ENCODE peak calls at places on chromosomes 5 and 9, in nine cellular contexts. P, L, A, V, Z, G, U, M and S are unnamed samples.

GRCh38 chr9:100670719-100671118 is 92.8 kb downstream of the CAVIN4 start:
- DNase-seq in P (no peak), L (no peak), A (no peak), V (no peak), Z (no peak), G (no peak), U (no peak), M (no peak), S (no peak)

GRCh38 chr5:35803221-35803651 is 53.5 kb upstream of the IL7R start:
- DNase-seq in P (no peak), L (no peak), A (peak), V (no peak), Z (no peak), G (peak), U (peak), M (no peak), S (peak)

GRCh38 chr5:171946382-171946781 is 60.1 kb downstream of the FBXW11 start:
- DNase-seq in P (no peak), L (no peak), A (no peak), V (no peak), Z (no peak), G (no peak), U (no peak), M (no peak), S (no peak)

GRCh38 chr9:133050142-133050541 is 11.6 kb upstream of the CEL start:
- DNase-seq in P (no peak), L (no peak), A (no peak), V (no peak), Z (no peak), G (peak), U (no peak), M (peak), S (no peak)

GRCh38 chr5:112342364-112342763 is 76.7 kb downstream of the EPB41L4A start:
- DNase-seq in P (no peak), L (no peak), A (no peak), V (no peak), Z (no peak), G (no peak), U (no peak), M (no peak), S (no peak)

GRCh38 chr5:99349842-99350241 is 421.0 kb upstream of the CHD1 start:
- DNase-seq in P (no peak), L (no peak), A (no peak), V (no peak), Z (no peak), G (no peak), U (no peak), M (no peak), S (no peak)

GRCh38 chr5:149528661-149529060 is 22.6 kb downstream of the CSNK1A1 start:
- DNase-seq in P (no peak), L (no peak), A (no peak), V (no peak), Z (no peak), G (no peak), U (no peak), M (no peak), S (no peak)

GRCh38 chr5:6584727-6585126 is 48.1 kb downstream of the NSUN2 start:
- DNase-seq in P (no peak), L (no peak), A (no peak), V (no peak), Z (no peak), G (no peak), U (no peak), M (no peak), S (no peak)

GRCh38 chr9:22975921-22976320 is 529.3 kb downstream of the DMRTA1 start:
- DNase-seq in P (no peak), L (no peak), A (no peak), V (no peak), Z (no peak), G (no peak), U (no peak), M (no peak), S (no peak)

GRCh38 chr5:100260968-100261367 is 274.2 kb upstream of the FAM174A start:
- DNase-seq in P (no peak), L (no peak), A (no peak), V (no peak), Z (no peak), G (no peak), U (no peak), M (no peak), S (no peak)

GRCh38 chr9:37486616-37487544 is 1.1 kb downstream of the POLR1E start:
- DNase-seq in P (no peak), L (no peak), A (peak), V (peak), Z (peak), G (peak), U (no peak), M (peak), S (no peak)

GRCh38 chr9:33880562-33881089 is 63.7 kb downstream of the UBE2R2 start:
- DNase-seq in P (no peak), L (no peak), A (no peak), V (no peak), Z (no peak), G (no peak), U (peak), M (no peak), S (no peak)

GRCh38 chr5:140347382-140347781 is 979 bp upstream of the HBEGF start:
- DNase-seq in P (no peak), L (no peak), A (no peak), V (no peak), Z (no peak), G (no peak), U (no peak), M (no peak), S (no peak)

GRCh38 chr9:90964101-90965020 is 162.7 kb downstream of the SYK start:
- DNase-seq in P (no peak), L (peak), A (no peak), V (peak), Z (no peak), G (no peak), U (peak), M (peak), S (peak)

GRCh38 chr9:33225319-33226152 is 14.4 kb upstream of the SPINK4 start:
- DNase-seq in P (no peak), L (peak), A (peak), V (no peak), Z (peak), G (peak), U (peak), M (peak), S (peak)

GRCh38 chr9:14029811-14030210 is 284.1 kb downstream of the NFIB start:
- DNase-seq in P (no peak), L (no peak), A (no peak), V (no peak), Z (no peak), G (no peak), U (no peak), M (no peak), S (no peak)

GRCh38 chr5:109740329-109740728 is 50.6 kb downstream of the MAN2A1 start:
- DNase-seq in P (no peak), L (peak), A (no peak), V (no peak), Z (no peak), G (no peak), U (no peak), M (no peak), S (no peak)

GRCh38 chr5:150263801-150264621 is 25.6 kb downstream of the CAMK2A start:
- DNase-seq in P (no peak), L (no peak), A (peak), V (no peak), Z (no peak), G (peak), U (no peak), M (peak), S (no peak)

GRCh38 chr9:99677281-99677680 is 144.4 kb upstream of the NR4A3 start:
- DNase-seq in P (no peak), L (no peak), A (no peak), V (no peak), Z (no peak), G (peak), U (no peak), M (no peak), S (no peak)

GRCh38 chr5:166716856-166717492 is 1574.5 kb upstream of the WWC1 start:
- DNase-seq in P (no peak), L (no peak), A (no peak), V (no peak), Z (no peak), G (no peak), U (no peak), M (no peak), S (no peak)

GRCh38 chr5:175195698-175196656 is 248.0 kb downstream of the DRD1 start:
- DNase-seq in P (no peak), L (no peak), A (no peak), V (no peak), Z (no peak), G (peak), U (peak), M (no peak), S (no peak)

GRCh38 chr5:74123928-74124327 is 497.9 kb downstream of the ARHGEF28 start:
- DNase-seq in P (no peak), L (no peak), A (no peak), V (no peak), Z (no peak), G (no peak), U (no peak), M (no peak), S (no peak)

GRCh38 chr5:95219411-95219810 is 65.5 kb downstream of the MCTP1 start:
- DNase-seq in P (no peak), L (no peak), A (no peak), V (no peak), Z (no peak), G (no peak), U (no peak), M (no peak), S (no peak)

GRCh38 chr9:23850242-23851023 is 24.4 kb upstream of the ELAVL2 start:
- DNase-seq in P (no peak), L (no peak), A (no peak), V (no peak), Z (no peak), G (no peak), U (peak), M (no peak), S (peak)

GRCh38 chr5:89228355-89228754 is 345.4 kb upstream of the MEF2C start:
- DNase-seq in P (no peak), L (no peak), A (no peak), V (no peak), Z (no peak), G (no peak), U (no peak), M (no peak), S (no peak)

DNA sequence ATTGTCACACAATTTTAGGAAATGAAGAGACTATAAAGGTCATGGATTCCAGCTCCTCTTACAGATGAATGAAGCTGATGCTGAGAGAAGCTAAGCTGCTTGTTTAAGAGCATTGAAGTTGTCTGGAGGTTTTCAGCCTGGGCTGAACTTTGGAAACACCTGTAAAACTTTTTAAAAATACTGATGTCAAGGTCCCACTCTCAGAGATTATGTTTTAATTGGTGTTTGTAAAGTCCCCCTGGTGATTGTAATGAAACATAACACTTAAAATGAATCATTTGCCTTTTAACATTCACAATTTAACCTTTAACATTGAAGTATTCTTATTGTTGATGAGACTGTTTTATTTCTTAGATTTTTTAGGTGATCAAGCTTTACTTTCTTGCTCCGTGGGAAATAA is 16.4 kb downstream of the RAD23B start:
- DNase-seq in P (no peak), L (no peak), A (no peak), V (no peak), Z (no peak), G (no peak), U (no peak), M (no peak), S (no peak)
- TF ChIP-seq CTCF in P (peak), L (no peak), A (peak), V (peak), Z (no peak), G (no peak), U (no peak), M (peak), S (peak)

GRCh38 chr5:4511996-4512656 is 628.0 kb upstream of the ADAMTS16 start:
- DNase-seq in P (no peak), L (no peak), A (peak), V (no peak), Z (no peak), G (no peak), U (peak), M (peak), S (peak)
- TF ChIP-seq CTCF in P (no peak), L (no peak), A (no peak), V (peak), Z (no peak), G (no peak), U (no peak), M (peak), S (peak)

GRCh38 chr5:168881427-168882149 is 302.4 kb upstream of the PANK3 start:
- DNase-seq in P (no peak), L (no peak), A (no peak), V (no peak), Z (no peak), G (no peak), U (peak), M (no peak), S (peak)
- TF ChIP-seq CTCF in P (no peak), L (no peak), A (no peak), V (peak), Z (no peak), G (no peak), U (no peak), M (no peak), S (no peak)

DNA sequence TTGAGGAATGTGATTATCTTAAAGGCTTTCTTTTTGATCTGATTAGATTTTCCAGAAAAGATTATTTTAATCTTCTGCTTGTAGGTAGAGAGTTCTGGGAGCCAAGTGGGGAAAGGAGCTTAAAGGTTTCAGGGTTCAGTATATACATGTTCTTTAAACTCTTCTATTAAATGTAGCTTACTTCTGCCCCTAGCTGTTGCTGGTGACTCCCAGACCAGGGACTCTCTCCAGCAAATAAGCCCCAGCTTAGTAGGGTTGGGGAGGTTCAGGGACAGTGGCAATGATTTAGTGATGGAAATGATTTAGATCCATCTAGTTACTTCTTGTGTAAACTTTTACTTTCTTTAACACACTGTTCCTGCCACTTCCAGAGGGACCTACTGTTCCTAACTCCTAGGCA is 72.2 kb downstream of the SLC12A2 start:
- DNase-seq in P (no peak), L (no peak), A (no peak), V (no peak), Z (no peak), G (no peak), U (no peak), M (no peak), S (no peak)
- TF ChIP-seq CTCF in P (no peak), L (no peak), A (peak), V (no peak), Z (no peak), G (no peak), U (no peak), M (no peak), S (no peak)

DNA sequence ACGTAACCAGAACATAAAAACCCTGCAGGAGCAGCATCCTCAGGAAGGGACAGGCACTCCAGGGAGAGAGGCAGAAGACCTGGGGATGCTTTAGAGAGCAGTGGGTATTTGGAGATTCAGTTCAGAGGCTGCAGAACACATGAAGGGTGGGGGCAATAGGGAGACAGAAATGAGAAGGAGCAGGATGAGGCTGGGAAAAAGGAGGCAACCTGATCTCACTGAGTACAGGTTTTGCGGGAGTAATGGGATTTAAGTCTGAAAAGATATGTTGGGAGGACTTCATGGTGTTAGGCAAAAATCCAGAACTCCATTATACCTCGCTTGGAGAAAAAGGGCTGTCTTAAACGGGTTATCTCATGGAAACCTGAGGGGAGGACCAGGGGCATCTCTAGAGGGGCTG is 41.3 kb upstream of the GARNL3 start:
- DNase-seq in P (no peak), L (no peak), A (no peak), V (no peak), Z (no peak), G (no peak), U (no peak), M (no peak), S (no peak)
- TF ChIP-seq CTCF in P (no peak), L (no peak), A (no peak), V (no peak), Z (no peak), G (no peak), U (no peak), M (no peak), S (no peak)

GRCh38 chr5:9513825-9514224 is 32.0 kb downstream of the SEMA5A start:
- DNase-seq in P (no peak), L (no peak), A (peak), V (no peak), Z (no peak), G (peak), U (peak), M (no peak), S (no peak)
- TF ChIP-seq CTCF in P (peak), L (no peak), A (peak), V (peak), Z (no peak), G (peak), U (no peak), M (peak), S (peak)

GRCh38 chr9:16197578-16198370 is 644.9 kb downstream of the CCDC171 start:
- DNase-seq in P (no peak), L (no peak), A (no peak), V (no peak), Z (no peak), G (peak), U (no peak), M (no peak), S (no peak)

GRCh38 chr9:16196206-16196605 is 643.4 kb downstream of the CCDC171 start:
- DNase-seq in P (no peak), L (no peak), A (no peak), V (no peak), Z (no peak), G (no peak), U (no peak), M (no peak), S (no peak)

GRCh38 chr9:16191237-16191636 is 638.4 kb downstream of the CCDC171 start:
- DNase-seq in P (no peak), L (no peak), A (peak), V (no peak), Z (no peak), G (peak), U (no peak), M (no peak), S (no peak)

GRCh38 chr9:16192403-16193017 is 639.7 kb downstream of the CCDC171 start:
- DNase-seq in P (no peak), L (no peak), A (peak), V (no peak), Z (no peak), G (peak), U (no peak), M (no peak), S (no peak)

DNA sequence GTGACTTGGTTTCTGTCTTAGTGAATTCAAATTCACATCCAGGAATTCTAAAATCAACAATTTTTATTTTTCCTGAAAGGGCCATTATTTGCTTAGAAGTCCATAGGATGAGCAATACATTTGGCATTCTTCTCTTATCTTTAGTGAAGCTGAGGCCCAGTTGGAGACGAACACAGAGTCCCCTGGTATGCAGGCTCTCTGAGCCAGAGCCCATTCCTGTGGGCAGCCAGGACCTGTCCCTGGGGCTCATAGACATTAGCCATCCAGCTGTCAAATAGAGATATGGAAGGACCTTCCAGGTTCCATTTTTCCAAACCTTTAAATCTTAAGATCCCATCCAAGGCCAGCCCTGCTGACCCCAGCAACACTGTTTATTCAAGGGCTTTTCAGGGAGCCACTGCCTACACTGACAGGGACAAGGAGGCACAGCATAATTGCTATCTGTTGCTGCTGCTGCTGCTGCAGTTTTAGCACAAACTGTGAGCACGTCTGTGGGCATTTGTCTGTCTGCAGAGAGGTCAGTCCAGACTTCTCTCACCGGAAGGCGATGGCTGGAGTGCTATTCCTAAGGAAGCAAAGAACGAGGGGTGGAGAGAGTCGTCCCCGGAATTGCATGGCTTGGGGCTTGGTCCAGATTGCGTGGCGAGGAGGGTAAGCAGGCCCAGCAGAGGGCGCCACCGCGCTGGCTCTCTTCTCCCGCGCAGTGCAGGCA is 639.0 kb downstream of the CCDC171 start:
- DNase-seq in P (peak), L (peak), A (peak), V (peak), Z (peak), G (peak), U (peak), M (peak), S (peak)
- TF ChIP-seq CTCF in P (peak), L (peak), A (peak), V (peak), Z (no peak), G (peak), U (peak), M (peak), S (peak)

GRCh38 chr9:122151267-122151828 is 8.2 kb downstream of the NDUFA8 start:
- DNase-seq in P (no peak), L (no peak), A (no peak), V (no peak), Z (no peak), G (no peak), U (no peak), M (no peak), S (no peak)
- TF ChIP-seq CTCF in P (no peak), L (no peak), A (no peak), V (no peak), Z (no peak), G (no peak), U (no peak), M (no peak), S (no peak)